ENCODE peak calls at places on chromosomes 2 and 18, in six cellular contexts. One of them, this sample, is unnamed.

GRCh38 chr18:59575995-59576394 is 121.2 kb downstream of the CCBE1 start:
- DNase-seq in HCT116: no peak
- DNase-seq in A549: no peak
- DNase-seq in K562: no peak
- DNase-seq in endothelial cell of umbilical vein: no peak
- DNase-seq in H1: no peak
- DNase-seq in this sample: no peak

GRCh38 chr2:209936106-209936663 is 66.3 kb upstream of the RPE start:
- DNase-seq in HCT116: no peak
- DNase-seq in A549: peak
- DNase-seq in K562: no peak
- DNase-seq in endothelial cell of umbilical vein: no peak
- DNase-seq in H1: no peak
- DNase-seq in this sample: peak

GRCh38 chr2:102346381-102347130 is 9.0 kb upstream of the IL18R1 start:
- DNase-seq in HCT116: no peak
- DNase-seq in A549: no peak
- DNase-seq in K562: no peak
- DNase-seq in endothelial cell of umbilical vein: no peak
- DNase-seq in H1: no peak
- DNase-seq in this sample: no peak

GRCh38 chr2:218879881-218880748 is 537 bp upstream of the WNT10A start:
- DNase-seq in HCT116: no peak
- DNase-seq in A549: no peak
- DNase-seq in K562: no peak
- DNase-seq in endothelial cell of umbilical vein: no peak
- DNase-seq in H1: no peak
- DNase-seq in this sample: no peak

GRCh38 chr2:31038385-31038784 is 99.9 kb downstream of the GALNT14 start:
- DNase-seq in HCT116: no peak
- DNase-seq in A549: peak
- DNase-seq in K562: peak
- DNase-seq in endothelial cell of umbilical vein: no peak
- DNase-seq in H1: peak
- DNase-seq in this sample: peak

GRCh38 chr2:136118819-136119716 is 1.1 kb upstream of the CXCR4 start:
- DNase-seq in HCT116: no peak
- DNase-seq in A549: no peak
- DNase-seq in K562: peak
- DNase-seq in endothelial cell of umbilical vein: no peak
- DNase-seq in H1: no peak
- DNase-seq in this sample: peak

GRCh38 chr2:24840962-24841945 is 48.0 kb downstream of the CENPO start:
- DNase-seq in HCT116: no peak
- DNase-seq in A549: no peak
- DNase-seq in K562: no peak
- DNase-seq in endothelial cell of umbilical vein: no peak
- DNase-seq in H1: no peak
- DNase-seq in this sample: no peak

GRCh38 chr2:130873700-130874346 is 37.1 kb downstream of the ARHGEF4 start:
- DNase-seq in HCT116: peak
- DNase-seq in A549: peak
- DNase-seq in K562: peak
- DNase-seq in endothelial cell of umbilical vein: peak
- DNase-seq in H1: peak
- DNase-seq in this sample: peak

GRCh38 chr2:60641866-60642788 is 88.7 kb upstream of the BCL11A start:
- DNase-seq in HCT116: peak
- DNase-seq in A549: peak
- DNase-seq in K562: peak
- DNase-seq in endothelial cell of umbilical vein: peak
- DNase-seq in H1: no peak
- DNase-seq in this sample: peak

GRCh38 chr18:3966985-3967856 is 487.9 kb downstream of the DLGAP1 start:
- DNase-seq in HCT116: no peak
- DNase-seq in A549: peak
- DNase-seq in K562: no peak
- DNase-seq in endothelial cell of umbilical vein: no peak
- DNase-seq in H1: no peak
- DNase-seq in this sample: no peak

GRCh38 chr2:197993830-197994229 is 189.4 kb downstream of the PLCL1 start:
- DNase-seq in HCT116: no peak
- DNase-seq in A549: no peak
- DNase-seq in K562: peak
- DNase-seq in endothelial cell of umbilical vein: no peak
- DNase-seq in H1: no peak
- DNase-seq in this sample: no peak

GRCh38 chr2:22600166-22600565 is 784.8 kb upstream of the KLHL29 start:
- DNase-seq in HCT116: no peak
- DNase-seq in A549: no peak
- DNase-seq in K562: no peak
- DNase-seq in endothelial cell of umbilical vein: no peak
- DNase-seq in H1: no peak
- DNase-seq in this sample: no peak

GRCh38 chr2:128371648-128372345 is 53.1 kb upstream of the HS6ST1 start:
- DNase-seq in HCT116: no peak
- DNase-seq in A549: no peak
- DNase-seq in K562: no peak
- DNase-seq in endothelial cell of umbilical vein: no peak
- DNase-seq in H1: no peak
- DNase-seq in this sample: no peak

GRCh38 chr2:76275788-76276187 is 565.1 kb upstream of the GCFC2 start:
- DNase-seq in HCT116: no peak
- DNase-seq in A549: no peak
- DNase-seq in K562: no peak
- DNase-seq in endothelial cell of umbilical vein: no peak
- DNase-seq in H1: no peak
- DNase-seq in this sample: no peak

GRCh38 chr2:7744827-7745226 is 827.6 kb downstream of the RNF144A start:
- DNase-seq in HCT116: no peak
- DNase-seq in A549: no peak
- DNase-seq in K562: no peak
- DNase-seq in endothelial cell of umbilical vein: no peak
- DNase-seq in H1: no peak
- DNase-seq in this sample: no peak

GRCh38 chr2:40190457-40190856 is 261.4 kb downstream of the SLC8A1 start:
- DNase-seq in HCT116: no peak
- DNase-seq in A549: no peak
- DNase-seq in K562: no peak
- DNase-seq in endothelial cell of umbilical vein: no peak
- DNase-seq in H1: no peak
- DNase-seq in this sample: no peak

GRCh38 chr2:149080964-149081363 is 42.5 kb downstream of the LYPD6B start:
- DNase-seq in HCT116: no peak
- DNase-seq in A549: no peak
- DNase-seq in K562: no peak
- DNase-seq in endothelial cell of umbilical vein: no peak
- DNase-seq in H1: no peak
- DNase-seq in this sample: peak

GRCh38 chr2:11352781-11353537 is 8.5 kb upstream of the ROCK2 start:
- DNase-seq in HCT116: no peak
- DNase-seq in A549: no peak
- DNase-seq in K562: no peak
- DNase-seq in endothelial cell of umbilical vein: no peak
- DNase-seq in H1: no peak
- DNase-seq in this sample: peak

GRCh38 chr2:113180131-113180946 is 6.6 kb downstream of the PSD4 start:
- DNase-seq in HCT116: no peak
- DNase-seq in A549: no peak
- DNase-seq in K562: peak
- DNase-seq in endothelial cell of umbilical vein: no peak
- DNase-seq in H1: no peak
- DNase-seq in this sample: peak

GRCh38 chr2:193935114-193935513 is 1721.9 kb upstream of the SLC39A10 start:
- DNase-seq in HCT116: no peak
- DNase-seq in A549: no peak
- DNase-seq in K562: no peak
- DNase-seq in endothelial cell of umbilical vein: no peak
- DNase-seq in H1: no peak
- DNase-seq in this sample: no peak

GRCh38 chr2:69386376-69386775 is 651 bp downstream of the GFPT1 start:
- DNase-seq in HCT116: no peak
- DNase-seq in A549: no peak
- DNase-seq in K562: no peak
- DNase-seq in endothelial cell of umbilical vein: peak
- DNase-seq in H1: no peak
- DNase-seq in this sample: no peak

GRCh38 chr2:176692518-176692917 is 423.3 kb downstream of the MTX2 start:
- DNase-seq in HCT116: no peak
- DNase-seq in A549: no peak
- DNase-seq in K562: no peak
- DNase-seq in endothelial cell of umbilical vein: peak
- DNase-seq in H1: no peak
- DNase-seq in this sample: no peak

GRCh38 chr18:22983175-22983574 is 50.0 kb downstream of the RBBP8 start:
- DNase-seq in HCT116: peak
- DNase-seq in A549: peak
- DNase-seq in K562: peak
- DNase-seq in endothelial cell of umbilical vein: peak
- DNase-seq in H1: no peak
- DNase-seq in this sample: peak

GRCh38 chr2:239273280-239274234 is 127.3 kb downstream of the HDAC4 start:
- DNase-seq in HCT116: no peak
- DNase-seq in A549: no peak
- DNase-seq in K562: peak
- DNase-seq in endothelial cell of umbilical vein: no peak
- DNase-seq in H1: no peak
- DNase-seq in this sample: peak

GRCh38 chr2:202307690-202308089 is 42.1 kb downstream of the NOP58 start:
- DNase-seq in HCT116: no peak
- DNase-seq in A549: peak
- DNase-seq in K562: no peak
- DNase-seq in endothelial cell of umbilical vein: peak
- DNase-seq in H1: no peak
- DNase-seq in this sample: peak
- TF ChIP-seq POLR2A in HCT116: no peak
- TF ChIP-seq POLR2A in A549: no peak
- TF ChIP-seq POLR2A in K562: no peak
- TF ChIP-seq POLR2A in endothelial cell of umbilical vein: no peak
- TF ChIP-seq POLR2A in H1: no peak
- TF ChIP-seq POLR2A in this sample: no peak

DNA sequence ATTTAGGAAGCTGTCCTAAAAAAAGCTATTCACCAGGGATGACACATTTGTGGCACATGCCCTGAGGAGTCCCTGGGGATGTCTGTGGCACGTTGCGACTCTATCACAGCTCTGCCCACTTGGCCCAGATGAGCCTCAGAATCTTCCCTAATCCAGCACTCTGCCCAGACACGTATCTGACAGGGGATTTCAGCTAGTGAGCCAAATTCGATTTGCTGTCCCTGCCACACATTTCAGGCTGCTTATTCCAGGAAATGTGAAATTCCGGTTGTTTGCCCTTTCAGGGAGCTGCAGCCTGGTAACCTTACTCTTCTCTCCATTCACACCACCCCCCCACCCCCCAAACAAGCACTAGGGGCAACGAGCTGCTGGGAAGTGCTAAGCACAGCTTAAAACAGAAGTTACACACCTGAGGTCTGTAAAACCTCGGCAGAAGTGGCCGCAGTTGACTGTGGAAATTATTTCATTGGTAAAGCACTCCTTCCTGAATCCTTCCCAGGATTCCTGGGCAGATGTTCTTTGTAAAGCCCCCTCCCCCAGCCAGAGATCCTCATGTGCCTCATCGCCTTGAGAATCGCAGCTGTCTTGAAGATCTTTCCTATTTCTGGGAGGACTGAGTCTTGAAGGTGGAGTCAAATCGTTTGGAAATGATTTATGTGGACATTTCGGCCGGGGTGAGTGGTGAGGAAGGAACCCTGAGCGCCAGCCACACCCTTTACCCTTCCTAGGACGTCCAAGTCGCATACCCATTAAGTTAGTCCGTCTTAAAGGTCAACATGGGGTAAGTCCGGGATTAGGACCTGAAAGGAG is 85.1 kb upstream of the ZCCHC2 start:
- DNase-seq in HCT116: no peak
- DNase-seq in A549: no peak
- DNase-seq in K562: peak
- DNase-seq in endothelial cell of umbilical vein: peak
- DNase-seq in H1: no peak
- DNase-seq in this sample: peak
- TF ChIP-seq MAX in HCT116: no peak
- TF ChIP-seq MAX in A549: no peak
- TF ChIP-seq MAX in K562: no peak
- TF ChIP-seq MAX in endothelial cell of umbilical vein: no peak
- TF ChIP-seq MAX in H1: no peak
- TF ChIP-seq MAX in this sample: no peak

DNA sequence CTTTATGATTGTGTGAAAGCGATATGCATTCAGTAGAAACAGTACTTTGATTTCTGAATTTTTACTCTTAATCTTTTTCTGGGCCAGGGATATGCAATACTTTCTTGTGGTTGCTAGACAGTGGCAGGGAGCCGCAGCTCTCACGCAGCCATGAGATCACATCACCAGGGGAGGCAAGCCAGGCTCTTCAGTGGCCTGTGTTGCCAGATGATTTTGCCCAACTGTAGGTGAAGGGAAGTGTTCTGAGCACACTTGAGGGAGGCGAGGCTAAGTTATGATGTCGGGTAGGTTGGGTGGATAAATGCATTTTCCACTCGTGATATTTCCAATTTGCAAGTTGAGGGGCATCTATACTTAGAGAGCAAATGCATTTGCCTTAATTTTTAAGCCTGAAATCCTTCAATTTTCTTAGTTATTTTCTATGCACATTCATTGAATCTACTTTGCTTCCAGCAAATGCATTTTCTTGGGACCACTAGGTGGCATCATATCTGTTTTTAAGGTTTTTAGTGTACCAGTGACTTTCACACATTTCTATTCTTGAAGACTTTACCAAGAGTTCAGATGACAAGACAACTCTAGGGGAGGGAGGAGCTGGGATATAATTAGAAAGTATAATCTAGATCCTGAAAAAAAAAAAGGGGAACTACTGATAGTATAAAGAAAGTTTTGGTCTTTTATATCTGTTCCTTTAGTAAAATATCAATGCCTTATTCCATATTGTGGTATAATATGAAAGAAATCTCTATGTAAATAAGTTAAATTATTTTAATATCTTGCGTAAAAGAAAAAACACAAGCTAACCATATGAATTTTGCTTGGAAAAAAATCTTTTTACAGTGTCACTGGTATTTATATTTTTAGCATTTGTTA is 643.3 kb downstream of the SOCS6 start:
- DNase-seq in HCT116: no peak
- DNase-seq in A549: peak
- DNase-seq in K562: peak
- DNase-seq in endothelial cell of umbilical vein: peak
- DNase-seq in H1: no peak
- DNase-seq in this sample: peak
- TF ChIP-seq CTCF in HCT116: peak
- TF ChIP-seq CTCF in A549: peak
- TF ChIP-seq CTCF in K562: no peak
- TF ChIP-seq CTCF in endothelial cell of umbilical vein: peak
- TF ChIP-seq CTCF in H1: peak
- TF ChIP-seq CTCF in this sample: peak

GRCh38 chr2:37315364-37315763 is 9.3 kb downstream of the PRKD3 start:
- DNase-seq in HCT116: no peak
- DNase-seq in A549: no peak
- DNase-seq in K562: no peak
- DNase-seq in endothelial cell of umbilical vein: no peak
- DNase-seq in H1: no peak
- DNase-seq in this sample: no peak
- TF ChIP-seq POLR2A in HCT116: no peak
- TF ChIP-seq POLR2A in A549: no peak
- TF ChIP-seq POLR2A in K562: no peak
- TF ChIP-seq POLR2A in endothelial cell of umbilical vein: no peak
- TF ChIP-seq POLR2A in H1: no peak
- TF ChIP-seq POLR2A in this sample: no peak

This sample was measured in NB4.